ENCODE peak calls at places on chromosomes 16 and 17, in seven cellular contexts. Z is neural progenitor cell, A is GM23338, B is OCI-LY7, J is dorsolateral prefrontal cortex, E is stomach, R is body of pancreas. H is an unnamed sample.

GRCh38 chr16:78002915-78003538 is 19.3 kb upstream of the CLEC3A start:
- DNase-seq in Z (peak; percentile 94), A (peak; percentile 98), B (peak; percentile 79), J (peak; percentile 78), E (peak; percentile 73), R (peak; percentile 73), H (peak; percentile 87)

GRCh38 chr17:4502466-4503154 is 3.9 kb downstream of the SPNS2 start:
- DNase-seq in Z (no peak), A (no peak), B (no peak), J (no peak), E (no peak), R (no peak), H (no peak)

GRCh38 chr17:49618112-49618611 is 42.5 kb downstream of the NXPH3 start:
- DNase-seq in Z (no peak), A (no peak), B (no peak), J (no peak), E (no peak), R (no peak), H (no peak)

GRCh38 chr16:31323959-31324629 is 30.9 kb upstream of the ITGAX start:
- DNase-seq in Z (no peak), A (no peak), B (no peak), J (no peak), E (no peak), R (no peak), H (no peak)

GRCh38 chr16:3022697-3023414 is 886 bp downstream of the HCFC1R1 start:
- DNase-seq in Z (no peak), A (no peak), B (peak; percentile 40), J (no peak), E (no peak), R (no peak), H (peak; percentile 74)

GRCh38 chr17:71363661-71364060 is 757.2 kb upstream of the SOX9 start:
- DNase-seq in Z (no peak), A (no peak), B (no peak), J (no peak), E (no peak), R (no peak), H (no peak)

GRCh38 chr16:26995522-26995921 is 71.2 kb upstream of the C16orf82 start:
- DNase-seq in Z (no peak), A (no peak), B (no peak), J (no peak), E (no peak), R (no peak), H (no peak)

GRCh38 chr17:6138761-6139446 is 68.7 kb downstream of the WSCD1 start:
- DNase-seq in Z (peak; percentile 20), A (peak; percentile 52), B (no peak), J (no peak), E (no peak), R (no peak), H (no peak)

GRCh38 chr16:15961557-15962205 is 12.3 kb downstream of the ABCC1 start:
- DNase-seq in Z (no peak), A (no peak), B (no peak), J (no peak), E (no peak), R (no peak), H (no peak)

GRCh38 chr16:15966420-15967222 is 17.2 kb downstream of the ABCC1 start:
- DNase-seq in Z (no peak), A (no peak), B (no peak), J (no peak), E (no peak), R (peak; percentile 22), H (peak; percentile 62)

GRCh38 chr16:15960124-15960971 is 10.9 kb downstream of the ABCC1 start:
- DNase-seq in Z (no peak), A (peak; percentile 43), B (no peak), J (no peak), E (no peak), R (no peak), H (no peak)

GRCh38 chr16:15961060-15961511 is 11.7 kb downstream of the ABCC1 start:
- DNase-seq in Z (no peak), A (no peak), B (peak; percentile 30), J (no peak), E (no peak), R (no peak), H (no peak)

DNA sequence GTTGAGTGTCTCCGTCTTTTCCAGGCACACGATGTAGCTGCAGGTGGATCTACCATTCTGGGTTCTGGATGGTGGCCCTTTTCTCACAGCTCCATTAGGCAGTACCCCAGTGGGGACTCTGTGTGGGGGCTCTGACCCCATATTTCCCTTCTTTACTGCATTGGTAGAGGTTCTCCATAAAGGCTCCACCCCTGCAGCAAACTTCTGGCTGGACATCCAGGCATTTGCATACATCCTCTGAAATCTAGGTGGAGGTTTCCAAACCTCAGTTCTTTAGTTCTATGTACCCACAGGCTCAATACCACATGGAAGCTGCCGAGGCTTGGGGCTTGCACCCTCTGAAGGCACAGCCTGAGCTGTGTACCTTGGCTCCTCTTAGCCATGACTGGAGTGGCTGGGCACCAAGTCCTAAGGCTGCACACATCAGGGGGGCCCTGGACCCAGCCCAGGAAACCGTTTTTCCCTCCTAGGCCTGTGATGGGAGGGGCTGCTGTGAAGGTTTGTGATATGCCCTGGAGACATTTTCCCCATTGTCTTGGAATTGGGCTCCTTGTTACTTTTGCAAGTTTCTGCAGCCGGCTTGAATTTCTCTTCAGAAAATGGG is 14.0 kb downstream of the ABCC1 start:
- DNase-seq in Z (no peak), A (no peak), B (peak; percentile 26), J (no peak), E (no peak), R (no peak), H (no peak)
- H3K27ac ChIP-seq in Z (no peak overlapping the region), A (no peak overlapping the region), B (no peak overlapping the region), J (no peak overlapping the region), E (no peak overlapping the region), R (no peak overlapping the region), H (no peak overlapping the region)

GRCh38 chr17:79839363-79840203 is at the start of gene CBX4:
- DNase-seq in Z (peak; percentile 97), A (peak; percentile 94), B (peak; percentile 98), J (peak; percentile 96), E (peak; percentile 97), R (peak; percentile 97), H (peak; percentile 96)
- TF ChIP-seq CTCF in Z (peak; percentile 69), A (peak; percentile 68), B (peak; percentile 78), J (peak; percentile 50), E (no peak), R (peak; percentile 71), H (peak; percentile 80)

GRCh38 chr16:4795181-4795827 is at the start of gene SMIM22:
- DNase-seq in Z (no peak), A (peak; percentile 32), B (no peak), J (no peak), E (peak; percentile 90), R (peak; percentile 87), H (no peak)
- H3K4me3 ChIP-seq in Z (no peak within 1 kb of the TSS), A (no peak within 1 kb of the TSS), B (no peak within 1 kb of the TSS), J (no peak within 1 kb of the TSS), E (peak within 1 kb of the TSS; percentile 60), R (peak within 1 kb of the TSS; percentile 7), H (no peak within 1 kb of the TSS)

GRCh38 chr17:35732806-35733136 is 1.3 kb downstream of the RASL10B start:
- DNase-seq in Z (no peak), A (peak; percentile 39), B (no peak), J (peak; percentile 14), E (no peak), R (no peak), H (no peak)
- H3K27ac ChIP-seq in Z (no peak overlapping the region), A (no peak overlapping the region), B (no peak overlapping the region), J (no peak overlapping the region), E (no peak overlapping the region), R (no peak overlapping the region), H (no peak overlapping the region)

GRCh38 chr16:82523786-82524185 is 103.0 kb upstream of the CDH13 start:
- DNase-seq in Z (no peak), A (no peak), B (no peak), J (no peak), E (no peak), R (no peak), H (no peak)
- TF ChIP-seq CTCF in Z (no peak), A (no peak), B (no peak), J (no peak), E (no peak), R (no peak), H (no peak)

GRCh38 chr16:87780385-87780989 is 14.7 kb upstream of the KLHDC4 start:
- DNase-seq in Z (no peak), A (no peak), B (peak; percentile 79), J (no peak), E (peak; percentile 34), R (no peak), H (no peak)

GRCh38 chr16:87778476-87778829 is 12.7 kb upstream of the KLHDC4 start:
- DNase-seq in Z (no peak), A (no peak), B (peak; percentile 64), J (no peak), E (no peak), R (no peak), H (no peak)

GRCh38 chr16:87784812-87785211 is 19.0 kb upstream of the KLHDC4 start:
- DNase-seq in Z (peak; percentile 22), A (no peak), B (no peak), J (no peak), E (no peak), R (peak; percentile 53), H (no peak)

DNA sequence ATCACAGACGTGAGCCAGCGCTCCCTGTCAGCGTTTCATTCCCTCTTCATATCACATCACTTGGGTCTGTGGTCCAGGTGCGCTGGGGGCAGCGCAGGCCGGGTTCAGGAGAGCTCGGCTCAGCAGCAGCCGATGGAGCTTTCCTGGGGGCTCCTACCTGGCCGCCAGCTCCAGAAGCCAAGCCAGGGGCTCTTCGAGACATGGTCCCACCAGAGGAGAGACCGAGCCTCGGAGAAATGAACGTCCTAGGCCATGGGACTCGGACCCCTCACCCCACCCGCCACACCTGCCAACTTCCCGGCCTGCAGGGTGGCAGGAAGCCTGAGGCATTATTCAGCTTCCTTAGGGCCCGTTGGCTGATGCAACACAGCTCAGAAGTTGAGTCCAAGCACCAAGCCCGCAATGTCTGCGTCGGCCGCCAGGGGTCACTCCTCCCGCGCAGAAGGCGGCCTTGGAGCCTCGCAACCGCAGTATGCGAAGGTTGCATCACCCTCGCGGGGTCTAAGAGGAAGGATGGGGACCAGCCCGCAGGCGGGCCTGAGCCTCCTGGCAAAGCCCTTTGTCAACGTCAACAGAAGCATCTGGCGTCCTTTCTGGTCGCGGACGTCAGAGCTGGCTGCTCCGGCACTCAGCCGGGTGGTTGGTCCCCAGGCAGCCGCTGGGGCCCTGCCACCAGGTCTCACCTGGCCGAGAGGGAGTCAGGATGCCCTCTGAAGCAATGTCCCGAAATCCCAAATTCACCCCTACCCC is 13.2 kb upstream of the KLHDC4 start:
- DNase-seq in Z (peak; percentile 93), A (peak; percentile 97), B (peak; percentile 100), J (peak; percentile 92), E (peak; percentile 94), R (peak; percentile 89), H (peak; percentile 91)
- H3K4me3 ChIP-seq in Z (no peak overlapping the region), A (peak overlapping the region; percentile 37), B (peak overlapping the region; percentile 71), J (peak overlapping the region; percentile 26), E (no peak overlapping the region), R (no peak overlapping the region), H (no peak overlapping the region)

GRCh38 chr16:70159355-70160348 is 13.9 kb upstream of the CLEC18C start:
- DNase-seq in Z (no peak), A (no peak), B (no peak), J (no peak), E (no peak), R (no peak), H (no peak)
- H3K27ac ChIP-seq in Z (no peak overlapping the region), A (no peak overlapping the region), B (no peak overlapping the region), J (no peak overlapping the region), E (no peak overlapping the region), R (no peak overlapping the region), H (no peak overlapping the region)